ENCODE peak calls at places on chromosomes 1 and 21, in four cellular contexts. C is type B pancreatic cell, L is fibroblast of villous mesenchyme, O is astrocyte. E is an unnamed sample.

GRCh38 chr1:186967659-186968394 is 139.1 kb downstream of the PLA2G4A start:
- DNase-seq in L (no peak), C (no peak), O (peak), E (peak)

GRCh38 chr1:66356605-66357004 is 177.3 kb upstream of the SGIP1 start:
- DNase-seq in O (no peak), C (no peak), L (no peak), E (no peak)

GRCh38 chr1:96234299-96234698 is 487.3 kb upstream of the PTBP2 start:
- DNase-seq in L (peak), O (peak), C (no peak), E (peak)

GRCh38 chr1:226895644-226896043 is 25.2 kb downstream of the PSEN2 start:
- DNase-seq in C (no peak), O (no peak), L (no peak), E (no peak)

GRCh38 chr1:84489766-84490165 is 10.7 kb downstream of the RPF1 start:
- DNase-seq in C (no peak), O (no peak), L (peak), E (no peak)

GRCh38 chr1:198211696-198212095 is 54.9 kb downstream of the NEK7 start:
- DNase-seq in L (no peak), C (no peak), O (no peak), E (no peak)

GRCh38 chr1:9181990-9182783 is 52.4 kb upstream of the H6PD start:
- DNase-seq in C (no peak), O (no peak), L (peak), E (peak)

GRCh38 chr1:34060901-34061415 is 104.1 kb downstream of the CSMD2 start:
- DNase-seq in L (no peak), O (peak), C (no peak), E (no peak)

GRCh38 chr1:6619045-6619444 is 5.5 kb downstream of the PHF13 start:
- DNase-seq in L (no peak), O (no peak), C (no peak), E (no peak)

GRCh38 chr1:197343663-197344273 is 75.7 kb downstream of the CRB1 start:
- DNase-seq in O (no peak), L (peak), C (no peak), E (no peak)

GRCh38 chr1:84260852-84261518 is 40.5 kb upstream of the SAMD13 start:
- DNase-seq in C (no peak), L (no peak), O (no peak), E (no peak)

GRCh38 chr1:150877220-150877516 is 769 bp upstream of the ARNT start:
- DNase-seq in O (no peak), L (no peak), C (no peak), E (no peak)

GRCh38 chr1:150875197-150876110 is 945 bp downstream of the ARNT start:
- DNase-seq in O (no peak), L (no peak), C (no peak), E (peak)

GRCh38 chr1:150874455-150875196 is 1.8 kb downstream of the ARNT start:
- DNase-seq in O (no peak), C (no peak), L (peak), E (peak)

GRCh38 chr1:150873521-150873920 is 2.9 kb downstream of the ARNT start:
- DNase-seq in L (no peak), O (no peak), C (no peak), E (no peak)

GRCh38 chr1:150876111-150876434 is 326 bp downstream of the ARNT start:
- DNase-seq in O (peak), C (no peak), L (peak), E (peak)
- TF ChIP-seq CTCF in O (no peak), C (no peak), L (no peak), E (no peak)

GRCh38 chr1:17370618-17371017 is 1.4 kb upstream of the PADI6 start:
- DNase-seq in C (no peak), O (no peak), L (no peak), E (no peak)
- TF ChIP-seq CTCF in C (peak), O (peak), L (peak), E (peak)

GRCh38 chr1:23370744-23371710 is 1.4 kb upstream of the ZNF436 start:
- DNase-seq in O (no peak), L (no peak), C (no peak), E (peak)
- TF ChIP-seq CTCF in O (no peak), L (no peak), C (peak), E (peak)

DNA sequence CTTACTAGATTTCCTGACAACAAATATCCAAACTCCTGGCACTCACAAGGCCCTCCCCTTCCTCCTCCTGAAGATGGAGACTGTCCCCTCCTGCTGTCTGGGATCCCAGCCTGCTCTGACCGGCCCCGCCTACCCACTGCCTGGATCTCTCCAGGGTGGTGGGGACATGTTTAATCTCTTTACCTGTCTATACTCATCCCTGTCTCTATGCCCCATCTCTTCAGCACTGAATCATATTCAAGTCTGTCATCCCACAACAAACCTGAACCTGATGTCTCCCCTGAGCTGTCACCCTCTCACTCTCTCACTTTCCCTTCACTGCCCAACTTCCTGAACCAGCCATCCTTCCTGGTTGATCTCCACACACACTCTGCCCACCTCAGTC is 22.1 kb downstream of the MATN1 start:
- DNase-seq in L (no peak), O (no peak), C (no peak), E (no peak)
- TF ChIP-seq CTCF in L (no peak), O (no peak), C (no peak), E (no peak)

GRCh38 chr1:46444466-46444865 is 45.2 kb upstream of the DMBX1 start:
- DNase-seq in O (no peak), L (no peak), C (no peak), E (no peak)

GRCh38 chr1:46448109-46448911 is 41.3 kb upstream of the DMBX1 start:
- DNase-seq in C (peak), L (no peak), O (no peak), E (no peak)

GRCh38 chr1:46447499-46448108 is 42.0 kb upstream of the DMBX1 start:
- DNase-seq in C (no peak), L (no peak), O (no peak), E (no peak)

GRCh38 chr1:46446646-46447498 is 42.8 kb upstream of the DMBX1 start:
- DNase-seq in C (peak), O (peak), L (peak), E (peak)

GRCh38 chr1:46445773-46446256 is 43.8 kb upstream of the DMBX1 start:
- DNase-seq in L (no peak), C (no peak), O (no peak), E (no peak)
- TF ChIP-seq CTCF in L (peak), C (no peak), O (no peak), E (no peak)

DNA sequence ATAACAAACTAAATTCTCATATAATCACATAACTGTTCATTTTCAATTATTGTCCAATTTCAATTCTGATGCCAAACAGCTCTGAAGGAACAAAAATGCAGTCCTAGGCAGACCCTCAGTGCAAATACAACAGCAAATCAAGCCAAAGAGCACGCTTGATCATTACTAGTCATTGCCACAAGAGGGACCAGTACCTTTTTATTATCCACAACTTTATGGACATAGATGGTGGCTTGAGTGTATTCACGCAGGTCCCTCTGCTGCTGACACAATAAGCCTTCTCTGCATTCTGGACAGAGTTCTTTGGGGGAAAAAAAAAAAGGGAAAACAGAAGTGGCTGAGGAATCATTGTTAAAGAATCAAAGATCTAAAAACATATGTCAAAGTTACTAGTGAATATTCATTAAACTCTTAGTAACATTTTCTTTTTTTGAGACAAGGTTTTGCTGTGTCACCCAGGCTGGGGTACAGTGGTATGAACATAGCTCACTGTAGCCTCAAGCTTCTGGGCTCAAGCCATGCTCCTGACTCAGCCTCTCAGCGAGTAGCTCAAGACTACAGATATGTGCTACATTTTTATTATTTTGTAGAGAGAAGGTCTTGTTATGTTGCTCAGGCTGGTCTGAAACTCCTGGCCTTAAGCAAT is 34.3 kb upstream of the RAP1GAP start:
- DNase-seq in C (no peak), L (peak), O (peak), E (peak)
- TF ChIP-seq CTCF in C (peak), L (peak), O (peak), E (peak)

GRCh38 chr1:25904942-25905679 is 1.1 kb downstream of the STMN1 start:
- DNase-seq in L (peak), C (peak), O (peak), E (peak)
- TF ChIP-seq CTCF in L (peak), C (peak), O (peak), E (peak)

DNA sequence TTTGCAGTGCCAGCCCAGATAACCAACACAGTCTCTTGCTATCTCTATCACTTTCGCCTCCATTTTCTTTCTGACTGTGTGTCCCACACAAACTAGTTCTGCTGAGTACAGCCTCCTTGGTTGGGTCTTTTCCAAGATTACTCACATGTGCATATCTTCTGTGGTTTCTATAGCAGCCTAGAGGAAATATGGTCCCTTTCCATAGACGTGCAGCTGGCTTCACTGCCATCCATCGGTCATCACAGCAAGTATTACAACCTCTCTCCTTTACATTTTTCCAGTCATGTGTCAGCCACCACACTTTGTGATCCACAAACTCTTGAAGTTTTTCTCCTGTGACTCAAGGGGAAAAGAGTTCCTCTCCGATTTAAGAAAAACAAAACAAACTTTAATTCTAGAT is 893.4 kb upstream of the ADGRL4 start:
- DNase-seq in L (peak), C (no peak), O (peak), E (peak)
- TF ChIP-seq CTCF in L (no peak), C (no peak), O (no peak), E (peak)

DNA sequence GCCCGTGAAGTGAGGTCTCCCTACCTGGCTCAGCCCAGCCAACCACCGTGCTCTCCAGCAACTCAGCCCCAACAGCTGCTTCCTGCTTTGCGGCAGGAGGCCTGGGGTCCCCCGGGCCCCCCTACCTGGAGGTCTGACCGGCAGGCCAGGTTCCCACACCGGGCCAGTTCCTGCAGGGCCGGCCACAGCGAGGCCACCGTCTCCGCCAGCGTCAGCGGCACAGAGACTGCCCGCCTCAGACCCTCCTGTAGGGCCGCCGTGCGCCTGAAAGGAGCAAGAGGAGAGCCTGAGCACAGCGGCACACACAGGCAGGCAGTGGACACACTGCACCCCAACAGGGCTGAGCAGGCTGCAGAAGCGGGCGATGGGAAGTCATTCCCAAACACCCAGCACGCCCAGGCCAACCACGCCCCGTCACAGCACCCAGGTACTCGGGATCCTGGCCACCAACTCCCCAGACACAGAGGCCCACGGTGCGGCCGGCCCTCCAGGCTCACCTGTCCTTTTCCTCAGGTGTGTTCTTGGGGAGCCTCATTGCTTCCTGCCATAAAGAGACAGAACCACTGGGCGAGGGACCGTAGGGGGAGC is 16.9 kb downstream of the FTCD start:
- DNase-seq in O (no peak), C (no peak), L (no peak), E (no peak)
- TF ChIP-seq CTCF in O (no peak), C (no peak), L (no peak), E (no peak)

E was measured in cardiac fibroblast.